ENCODE peak calls at places on chromosomes 12 and 14, in ten cellular contexts. D is epithelial cell of proximal tubule, M is HFFc6, P is sigmoid colon, U is epithelial cell of esophagus, A is lower leg skin, E is heart right ventricle, V is PC-9, N is activated B cell treated with CpG ODN at 0.5 μM for 24 hours, J is fibroblast of mammary gland. B is an unnamed sample.

GRCh38 chr12:11771356-11771755 is 121.9 kb downstream of the ETV6 start:
- DNase-seq in J (no peak), M (no peak), P (no peak), D (no peak), A (no peak), U (no peak), N (no peak), V (no peak), E (no peak), B (no peak)

GRCh38 chr12:79119796-79120195 is 255.2 kb downstream of the SYT1 start:
- DNase-seq in M (no peak), E (no peak), J (no peak), P (no peak), A (no peak), U (no peak), V (no peak), D (no peak), N (no peak), B (no peak)

GRCh38 chr12:77521458-77522115 is 309.1 kb upstream of the NAV3 start:
- DNase-seq in J (peak), V (no peak), M (no peak), D (no peak), N (no peak), A (no peak), P (no peak), E (no peak), U (no peak), B (no peak)

GRCh38 chr12:11635341-11635740 is 14.1 kb upstream of the ETV6 start:
- DNase-seq in U (peak), J (peak), P (no peak), V (no peak), N (no peak), D (no peak), M (no peak), E (no peak), A (no peak), B (no peak)

GRCh38 chr12:91272456-91273063 is 89.9 kb upstream of the DCN start:
- DNase-seq in N (no peak), V (no peak), U (no peak), M (no peak), D (no peak), P (peak), A (peak), J (peak), E (peak), B (no peak)

GRCh38 chr12:47964102-47964723 is 817 bp downstream of the TMEM106C start:
- DNase-seq in V (no peak), E (no peak), J (no peak), P (peak), D (no peak), U (no peak), A (no peak), M (no peak), N (no peak), B (no peak)

GRCh38 chr12:89385965-89386537 is 33.8 kb upstream of the DUSP6 start:
- DNase-seq in A (no peak), V (no peak), P (no peak), D (no peak), E (no peak), M (no peak), N (no peak), J (no peak), U (no peak), B (no peak)

GRCh38 chr12:107661830-107662229 is 23.8 kb upstream of the PWP1 start:
- DNase-seq in U (no peak), E (no peak), N (no peak), M (no peak), J (no peak), V (no peak), P (no peak), A (no peak), D (no peak), B (no peak)

GRCh38 chr14:38873923-38874612 is 229.0 kb downstream of the SEC23A start:
- DNase-seq in U (no peak), D (no peak), E (no peak), N (no peak), M (no peak), P (no peak), V (no peak), A (no peak), J (no peak), B (no peak)

GRCh38 chr12:6039894-6040601 is 84.4 kb downstream of the VWF start:
- DNase-seq in P (peak), D (no peak), E (peak), M (peak), N (peak), V (peak), U (peak), J (peak), A (no peak), B (peak)

GRCh38 chr12:78120866-78121590 is 290.3 kb downstream of the NAV3 start:
- DNase-seq in P (no peak), A (no peak), N (no peak), J (peak), M (no peak), D (no peak), U (peak), V (no peak), E (no peak), B (no peak)

GRCh38 chr14:43306053-43306452 is 1201.0 kb downstream of the FSCB start:
- DNase-seq in J (no peak), E (no peak), P (no peak), M (no peak), D (no peak), A (no peak), N (no peak), U (no peak), V (no peak), B (no peak)

DNA sequence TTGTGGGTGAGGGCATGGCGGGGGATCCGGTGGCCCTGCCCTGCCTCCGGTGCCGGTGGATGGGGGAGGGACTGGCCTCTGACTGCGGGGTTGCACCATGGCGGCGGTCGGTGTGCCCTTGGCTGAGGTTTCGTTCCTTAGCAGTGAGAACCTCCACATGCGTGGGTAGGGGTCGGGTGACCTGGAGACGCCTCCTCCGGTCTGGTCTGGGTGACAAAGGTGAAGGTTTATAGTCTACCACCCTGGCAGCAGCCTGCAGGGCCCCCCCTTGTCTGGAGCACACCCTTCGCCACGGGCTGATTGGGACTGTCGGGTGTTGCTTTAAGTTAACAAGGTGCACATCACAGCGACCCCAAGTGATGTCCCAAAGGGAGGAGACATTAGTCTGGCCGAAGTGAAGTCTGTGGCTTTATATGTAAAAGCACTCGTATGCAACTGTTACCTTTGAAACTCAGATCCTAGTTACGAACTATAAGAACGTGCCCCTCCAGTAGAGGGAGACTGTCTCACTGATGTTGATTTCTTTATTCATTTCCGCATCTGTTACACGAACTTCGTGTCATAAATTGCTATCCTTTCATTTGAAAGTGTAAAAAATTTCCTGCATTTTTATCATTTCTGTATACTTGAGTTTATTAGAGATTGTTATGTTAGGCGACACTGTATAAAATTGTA is 74.4 kb downstream of the WDR20 start:
- DNase-seq in D (no peak), P (no peak), A (no peak), N (no peak), V (no peak), J (peak), E (no peak), U (peak), M (no peak), B (no peak)
- TF ChIP-seq CTCF in D (peak), P (no peak), A (no peak), N (no peak), V (peak), J (peak), E (no peak), U (peak), M (peak), B (no peak)

DNA sequence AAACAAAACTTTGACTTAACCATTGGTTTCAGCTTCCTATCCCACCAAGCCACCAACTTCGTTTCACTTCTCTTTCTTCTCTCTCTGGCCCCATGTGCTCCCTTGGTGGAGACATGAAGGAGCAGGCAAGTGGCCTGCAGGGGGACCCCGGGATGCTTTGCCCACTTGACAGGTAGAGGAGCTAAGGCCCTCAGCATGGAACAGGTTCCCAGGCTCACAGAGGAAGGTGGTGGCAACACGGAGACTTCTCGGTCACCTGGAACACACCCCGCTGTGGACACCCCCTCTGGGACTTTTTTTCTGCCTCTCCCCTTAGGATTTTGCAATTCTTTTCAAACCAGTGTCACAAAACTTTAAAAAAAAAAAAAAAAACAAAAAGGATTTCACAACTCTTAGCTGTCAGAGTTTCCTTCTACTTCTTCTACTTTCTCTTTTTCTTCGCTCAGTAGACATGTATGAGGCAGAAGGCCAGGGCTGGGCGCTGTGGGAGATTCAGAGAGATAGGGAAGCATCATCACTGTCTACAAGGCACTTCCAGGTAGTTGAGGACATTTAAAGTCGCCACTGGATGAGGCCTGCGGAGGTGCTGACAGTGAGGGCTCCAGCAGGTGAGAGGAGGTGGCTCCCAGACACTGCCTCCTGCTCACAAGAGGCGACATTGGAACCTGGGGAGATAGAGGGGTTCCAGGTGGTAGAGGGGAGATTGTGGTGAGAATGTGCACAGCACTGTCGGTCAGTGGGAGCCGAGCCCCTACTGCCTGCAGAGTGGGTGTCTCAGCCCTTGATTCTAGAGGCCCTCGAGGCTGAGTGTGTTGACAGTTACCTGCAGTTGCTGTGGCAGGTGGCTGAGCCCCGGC is 119.6 kb downstream of the GCH1 start:
- DNase-seq in D (no peak), E (no peak), A (peak), P (peak), U (no peak), V (no peak), M (no peak), J (no peak), N (peak), B (no peak)
- TF ChIP-seq CTCF in D (peak), E (no peak), A (no peak), P (no peak), U (no peak), V (peak), M (peak), J (peak), N (no peak), B (no peak)

GRCh38 chr14:101336203-101336602 is 225.1 kb upstream of the DIO3 start:
- DNase-seq in J (no peak), M (no peak), E (no peak), N (no peak), V (no peak), D (no peak), A (no peak), U (no peak), P (no peak), B (no peak)
- TF ChIP-seq CTCF in J (no peak), M (no peak), E (no peak), N (no peak), V (no peak), D (no peak), A (no peak), U (no peak), P (no peak), B (no peak)

GRCh38 chr14:95713596-95714371 is at the start of gene TCL1A:
- DNase-seq in E (no peak), P (no peak), M (no peak), J (no peak), A (no peak), D (no peak), N (peak), U (no peak), V (no peak), B (no peak)
- TF ChIP-seq CTCF in E (no peak), P (no peak), M (no peak), J (no peak), A (no peak), D (no peak), N (no peak), U (no peak), V (no peak), B (no peak)

GRCh38 chr14:77144412-77145115 is 3.0 kb upstream of the ZDHHC22 start:
- DNase-seq in E (no peak), U (no peak), J (no peak), M (no peak), D (no peak), P (peak), V (no peak), N (no peak), A (no peak), B (no peak)
- TF ChIP-seq CTCF in E (no peak), U (no peak), J (no peak), M (no peak), D (no peak), P (no peak), V (no peak), N (no peak), A (no peak), B (no peak)

GRCh38 chr12:68899251-68899771 is 33.7 kb downstream of the CPM start:
- DNase-seq in V (no peak), E (peak), D (peak), A (no peak), N (no peak), U (peak), P (peak), M (peak), J (peak), B (peak)
- TF ChIP-seq CTCF in V (peak), E (no peak), D (peak), A (no peak), N (no peak), U (peak), P (no peak), M (peak), J (peak), B (no peak)

DNA sequence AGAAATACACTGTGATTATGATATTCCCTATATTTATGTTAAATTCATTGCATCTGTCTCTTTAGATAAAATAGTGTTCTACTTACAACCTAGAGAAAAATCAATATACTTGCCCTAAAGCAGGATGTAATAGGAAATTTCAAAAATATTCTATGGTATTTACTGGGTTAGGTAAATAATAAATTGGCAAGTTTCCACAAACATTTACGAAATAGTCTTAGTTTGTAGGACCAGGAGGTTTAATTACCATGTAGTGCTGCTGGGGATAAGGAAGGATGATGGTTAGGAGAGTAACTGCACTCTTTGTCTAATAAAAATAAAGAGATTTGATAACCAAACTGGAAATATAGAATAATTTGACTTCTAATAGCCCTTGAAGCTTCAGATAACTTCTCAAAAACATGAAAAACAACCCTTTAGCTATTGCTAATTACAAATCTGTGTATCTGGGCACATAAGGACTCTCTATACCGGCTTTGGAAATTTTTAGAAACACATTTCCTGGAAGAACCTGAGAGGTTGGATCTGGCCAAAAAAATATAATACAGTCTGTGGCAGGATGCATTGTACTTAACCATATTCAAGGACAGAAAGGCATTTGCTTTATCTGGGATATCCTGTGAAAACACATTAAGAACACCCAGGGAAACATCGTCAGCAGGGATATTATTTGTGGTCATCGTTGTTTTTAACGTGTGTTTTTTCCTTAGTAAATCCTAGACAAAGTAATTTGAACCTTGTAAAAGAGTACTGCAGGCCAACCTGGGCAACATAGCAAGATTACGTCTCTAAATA is 36.7 kb upstream of the TMCC3 start:
- DNase-seq in M (no peak), U (peak), E (no peak), J (no peak), P (no peak), V (no peak), A (no peak), D (no peak), N (no peak), B (no peak)
- TF ChIP-seq CTCF in M (no peak), U (no peak), E (no peak), J (no peak), P (no peak), V (no peak), A (no peak), D (no peak), N (no peak), B (no peak)

GRCh38 chr12:131449027-131449426 is 261.9 kb upstream of the SFSWAP start:
- DNase-seq in V (no peak), E (no peak), P (no peak), N (no peak), A (no peak), J (no peak), D (no peak), M (no peak), U (no peak), B (no peak)

GRCh38 chr12:131454418-131455217 is 256.3 kb upstream of the SFSWAP start:
- DNase-seq in N (no peak), V (peak), D (no peak), P (no peak), A (peak), J (peak), M (no peak), U (no peak), E (peak), B (no peak)

GRCh38 chr12:131455218-131455506 is 255.7 kb upstream of the SFSWAP start:
- DNase-seq in P (no peak), M (no peak), V (no peak), U (no peak), J (no peak), N (no peak), E (no peak), D (no peak), A (no peak), B (no peak)

GRCh38 chr12:131455581-131456110 is 255.2 kb upstream of the SFSWAP start:
- DNase-seq in A (peak), P (no peak), V (no peak), U (no peak), N (no peak), D (no peak), J (no peak), E (no peak), M (no peak), B (no peak)

DNA sequence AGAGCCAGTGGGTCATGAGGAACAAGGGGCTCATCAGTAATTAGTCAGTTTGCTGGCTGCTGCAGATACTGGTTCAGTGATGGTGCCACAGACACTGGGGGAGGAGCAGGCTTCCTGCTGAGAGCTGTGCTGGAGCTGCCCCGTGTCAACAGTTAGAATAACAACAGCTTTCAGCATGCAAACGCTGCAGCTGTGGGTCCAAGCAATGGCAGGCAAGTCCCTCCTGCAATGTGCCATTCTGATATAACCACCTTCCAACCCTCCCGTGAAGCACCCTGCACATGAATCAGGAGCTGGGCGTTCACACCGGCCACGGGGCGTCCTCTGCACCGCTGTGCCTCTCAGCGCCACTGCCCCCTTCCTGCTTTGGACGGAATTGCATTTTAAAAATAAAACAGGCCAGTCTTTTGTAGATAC is 258.4 kb upstream of the SFSWAP start:
- DNase-seq in A (peak), V (no peak), D (no peak), U (no peak), E (no peak), P (peak), M (no peak), J (no peak), N (no peak), B (no peak)
- TF ChIP-seq CTCF in A (no peak), V (peak), D (peak), U (no peak), E (peak), P (no peak), M (peak), J (no peak), N (no peak), B (peak)

DNA sequence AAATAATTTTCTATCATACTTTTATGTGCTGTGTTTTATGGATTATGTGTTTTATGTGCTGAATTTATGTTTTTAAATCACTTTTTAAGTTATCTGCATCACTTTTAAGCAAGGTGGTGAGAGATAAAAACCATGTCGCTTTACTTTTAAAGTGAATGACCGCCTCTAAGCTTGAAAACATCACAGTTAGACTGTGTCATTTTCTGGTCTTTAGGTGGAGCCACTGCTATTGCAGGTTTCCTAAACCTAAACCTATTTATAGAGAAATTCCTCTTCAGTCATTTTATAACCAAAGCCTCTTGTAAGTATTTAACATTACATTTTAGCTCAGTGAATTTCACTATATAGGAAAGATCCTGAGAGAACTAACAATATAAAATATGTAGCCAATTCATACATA is 21.0 kb upstream of the MDM2 start:
- DNase-seq in V (no peak), M (no peak), E (no peak), J (no peak), N (no peak), U (no peak), A (no peak), P (no peak), D (no peak), B (no peak)
- TF ChIP-seq CTCF in V (no peak), M (peak), E (no peak), J (peak), N (no peak), U (no peak), A (no peak), P (no peak), D (no peak), B (no peak)

GRCh38 chr12:105018761-105019160 is 32.6 kb downstream of the NOPCHAP1 start:
- DNase-seq in N (no peak), U (no peak), A (no peak), J (no peak), M (no peak), E (no peak), P (no peak), D (no peak), V (no peak), B (no peak)
- TF ChIP-seq CTCF in N (no peak), U (no peak), A (no peak), J (no peak), M (no peak), E (no peak), P (no peak), D (no peak), V (no peak), B (no peak)

B was measured in lung.